ENCODE peak calls at places on chromosomes 16 and 17, in five cellular contexts. S, N, A, H and Y are unnamed samples.

GRCh38 chr16:15701975-15702970 is 52.2 kb downstream of the NDE1 start:
- DNase-seq in S (no peak), N (peak; percentile 64), A (peak; percentile 68), H (no peak), Y (peak; percentile 39)

GRCh38 chr17:42577140-42577531 is 393 bp downstream of the PSMC3IP start:
- DNase-seq in S (no peak), N (peak; percentile 16), A (no peak), H (no peak), Y (no peak)

GRCh38 chr17:83196973-83197880 is 117.8 kb downstream of the METRNL start:
- DNase-seq in S (no peak), N (no peak), A (peak; percentile 84), H (no peak), Y (no peak)

GRCh38 chr17:80254396-80255241 is 6.0 kb upstream of the RNF213 start:
- DNase-seq in S (peak; percentile 70), N (peak; percentile 92), A (peak; percentile 88), H (peak; percentile 98), Y (peak; percentile 63)

GRCh38 chr17:42118545-42118944 is 2.6 kb downstream of the KAT2A start:
- DNase-seq in S (no peak), N (peak; percentile 50), A (peak; percentile 35), H (no peak), Y (no peak)

GRCh38 chr16:2717360-2718263 is 2.4 kb downstream of the PRSS27 start:
- DNase-seq in S (no peak), N (no peak), A (no peak), H (no peak), Y (no peak)

GRCh38 chr16:22670044-22670536 is 143.9 kb upstream of the HS3ST2 start:
- DNase-seq in S (no peak), N (peak; percentile 29), A (no peak), H (no peak), Y (no peak)

GRCh38 chr17:49217651-49218413 is 7.3 kb downstream of the ABI3 start:
- DNase-seq in S (peak; percentile 66), N (no peak), A (no peak), H (no peak), Y (no peak)

GRCh38 chr16:23694707-23695373 is 16.2 kb downstream of the PLK1 start:
- DNase-seq in S (no peak), N (peak; percentile 33), A (peak; percentile 33), H (peak; percentile 18), Y (no peak)

GRCh38 chr16:60318486-60318885 is 1584.4 kb upstream of the GOT2 start:
- DNase-seq in S (no peak), N (no peak), A (no peak), H (no peak), Y (no peak)

GRCh38 chr17:50830994-50831393 is 4.4 kb upstream of the WFIKKN2 start:
- DNase-seq in S (no peak), N (no peak), A (no peak), H (no peak), Y (no peak)

GRCh38 chr17:57349533-57350227 is 93.4 kb downstream of the MSI2 start:
- DNase-seq in S (no peak), N (no peak), A (no peak), H (no peak), Y (no peak)

GRCh38 chr16:85002643-85003042 is 8.7 kb downstream of the ZDHHC7 start:
- DNase-seq in S (peak; percentile 49), N (peak; percentile 59), A (peak; percentile 64), H (no peak), Y (no peak)

GRCh38 chr17:17868637-17869522 is 32.1 kb upstream of the SREBF1 start:
- DNase-seq in S (no peak), N (peak; percentile 66), A (peak; percentile 40), H (no peak), Y (no peak)

GRCh38 chr16:15427648-15428239 is 6.6 kb upstream of the BMERB1 start:
- DNase-seq in S (peak; percentile 55), N (peak; percentile 86), A (peak; percentile 85), H (no peak), Y (peak; percentile 79)

GRCh38 chr17:8997994-8998628 is 23.2 kb upstream of the NTN1 start:
- DNase-seq in S (peak; percentile 67), N (peak; percentile 62), A (peak; percentile 51), H (no peak), Y (no peak)

GRCh38 chr17:50258647-50259483 is 15.4 kb upstream of the TMEM92 start:
- DNase-seq in S (no peak), N (peak; percentile 22), A (peak; percentile 70), H (no peak), Y (peak; percentile 67)

GRCh38 chr17:71522383-71522782 is 598.4 kb upstream of the SOX9 start:
- DNase-seq in S (no peak), N (no peak), A (no peak), H (no peak), Y (no peak)

GRCh38 chr17:60901806-60902205 is 224.2 kb downstream of the BCAS3 start:
- DNase-seq in S (no peak), N (peak; percentile 84), A (peak; percentile 72), H (no peak), Y (no peak)

GRCh38 chr17:60902399-60902798 is 224.7 kb downstream of the BCAS3 start:
- DNase-seq in S (no peak), N (peak; percentile 46), A (peak; percentile 25), H (no peak), Y (no peak)

GRCh38 chr17:60899115-60899514 is 221.5 kb downstream of the BCAS3 start:
- DNase-seq in S (no peak), N (no peak), A (no peak), H (no peak), Y (no peak)

GRCh38 chr17:60900688-60901087 is 223.0 kb downstream of the BCAS3 start:
- DNase-seq in S (no peak), N (no peak), A (no peak), H (no peak), Y (no peak)

DNA sequence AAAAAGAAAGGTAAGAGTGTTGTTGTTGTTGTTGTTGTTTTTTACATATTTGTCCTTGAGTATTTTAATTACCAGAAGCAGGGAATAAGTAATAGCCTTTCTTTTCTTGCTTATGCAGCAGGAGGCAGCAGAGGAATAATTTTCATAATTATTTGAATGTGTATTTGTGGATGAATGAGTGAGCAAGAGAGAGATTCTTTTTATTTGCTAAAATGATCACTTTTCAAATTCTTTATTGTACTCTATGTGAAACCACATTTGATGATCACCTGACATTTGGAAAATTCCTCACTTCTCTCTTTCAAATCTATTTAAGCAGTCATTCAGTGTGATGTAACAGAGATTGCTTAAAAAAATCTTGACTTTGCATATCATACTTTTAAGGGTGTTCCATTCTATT is 223.6 kb downstream of the BCAS3 start:
- DNase-seq in S (no peak), N (peak; percentile 56), A (peak; percentile 31), H (no peak), Y (no peak)
- TF ChIP-seq CTCF in S (no peak), N (peak; percentile 12), A (no peak), H (no peak), Y (no peak)

DNA sequence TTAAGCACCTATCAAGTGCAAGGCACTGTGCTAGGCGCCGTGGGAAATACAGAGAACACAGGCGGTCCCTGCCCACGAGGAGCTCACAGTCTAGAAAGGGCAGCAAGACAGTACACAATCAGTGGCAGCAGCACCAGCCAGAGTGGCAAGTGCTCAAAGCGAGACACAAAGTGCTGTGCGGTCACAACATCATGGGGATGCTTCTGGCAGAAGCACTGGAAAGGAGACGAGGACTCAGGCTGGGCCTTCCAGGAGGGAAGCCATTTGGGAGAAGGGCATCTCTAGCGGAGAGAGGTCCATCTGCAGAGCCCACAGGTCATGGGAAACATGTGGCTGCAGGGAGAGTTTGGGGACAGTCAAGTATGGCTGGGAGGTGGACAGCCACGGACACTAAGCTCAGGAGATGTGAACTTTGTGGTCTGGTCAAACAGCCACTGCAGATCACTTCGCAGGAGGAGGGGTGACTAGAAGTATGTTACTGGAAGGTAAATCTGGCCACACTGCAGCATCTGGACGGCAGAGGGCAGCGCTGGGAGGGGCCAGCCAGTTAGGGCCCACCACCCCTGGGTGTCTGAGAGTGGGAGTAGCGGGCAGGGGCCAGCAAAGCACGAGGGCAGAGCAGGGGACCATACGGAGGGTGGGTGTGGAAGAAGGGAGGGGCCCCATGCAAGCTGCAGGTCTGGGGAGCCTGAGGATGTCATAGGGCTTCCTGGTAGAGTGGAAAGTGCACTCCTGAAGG is 71.1 kb downstream of the N4BP1 start:
- DNase-seq in S (no peak), N (no peak), A (no peak), H (no peak), Y (no peak)
- TF ChIP-seq CTCF in S (no peak), N (peak; percentile 60), A (peak; percentile 40), H (peak; percentile 62), Y (peak; percentile 40)

GRCh38 chr16:54929090-54930033 is 1.3 kb upstream of the IRX5 start:
- DNase-seq in S (peak; percentile 97), N (peak; percentile 99), A (peak; percentile 99), H (peak; percentile 87), Y (peak; percentile 97)

GRCh38 chr16:54928421-54929089 is 2.1 kb upstream of the IRX5 start:
- DNase-seq in S (no peak), N (peak; percentile 46), A (peak; percentile 41), H (no peak), Y (no peak)

GRCh38 chr16:54931757-54932660 is 1.3 kb downstream of the IRX5 start:
- DNase-seq in S (no peak), N (no peak), A (no peak), H (no peak), Y (no peak)

GRCh38 chr16:54931041-54931756 is 534 bp downstream of the IRX5 start:
- DNase-seq in S (no peak), N (peak; percentile 56), A (peak; percentile 39), H (no peak), Y (no peak)

DNA sequence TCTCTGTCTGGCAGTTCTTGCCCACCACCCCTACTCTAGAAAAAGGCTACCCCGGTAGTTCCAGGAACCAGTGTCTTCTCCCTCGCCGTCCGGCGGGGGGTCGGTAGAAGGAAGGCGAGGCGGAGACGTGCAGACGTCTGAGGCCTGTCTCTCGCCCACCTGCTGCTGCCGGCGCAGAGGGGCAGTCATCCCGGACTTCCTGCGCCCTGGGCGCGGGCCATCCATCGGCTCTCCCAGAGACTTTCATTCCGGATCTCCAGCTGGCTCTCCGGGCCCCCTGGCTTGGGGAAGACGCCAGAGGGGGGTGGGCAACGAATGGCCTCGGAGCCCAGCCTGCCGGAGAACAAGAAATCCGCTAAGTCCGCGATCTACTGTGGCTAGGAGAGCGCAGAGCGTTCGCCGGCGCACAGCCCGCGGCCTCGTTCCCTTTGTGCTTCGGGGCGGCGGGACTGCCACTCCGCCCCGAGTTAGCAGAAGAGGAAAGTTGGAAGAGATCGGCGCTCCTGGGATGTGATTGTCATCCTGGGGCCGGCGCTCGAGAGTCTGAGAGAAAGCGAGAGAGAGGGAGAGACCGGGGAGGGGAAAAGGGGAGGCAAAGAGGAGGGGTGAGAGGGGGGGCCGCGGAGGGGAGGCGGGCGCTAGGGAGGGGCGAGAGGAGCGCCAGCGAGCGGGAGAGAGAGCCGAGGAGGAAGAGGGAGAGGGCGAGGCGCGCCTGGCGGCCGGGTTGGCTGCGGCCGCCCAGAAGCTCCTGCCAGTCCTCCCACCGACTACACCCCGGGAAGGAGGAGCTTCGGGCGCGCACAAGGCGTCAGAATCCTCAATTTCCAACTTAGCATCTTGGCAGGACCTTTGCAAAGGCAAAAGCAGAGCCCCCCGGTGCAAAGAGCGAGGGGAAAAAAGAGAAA is at the start of gene IRX5:
- DNase-seq in S (peak; percentile 65), N (peak; percentile 97), A (peak; percentile 94), H (peak; percentile 66), Y (peak; percentile 83)
- TF ChIP-seq CTCF in S (peak; percentile 9), N (peak; percentile 20), A (no peak), H (no peak), Y (no peak)

DNA sequence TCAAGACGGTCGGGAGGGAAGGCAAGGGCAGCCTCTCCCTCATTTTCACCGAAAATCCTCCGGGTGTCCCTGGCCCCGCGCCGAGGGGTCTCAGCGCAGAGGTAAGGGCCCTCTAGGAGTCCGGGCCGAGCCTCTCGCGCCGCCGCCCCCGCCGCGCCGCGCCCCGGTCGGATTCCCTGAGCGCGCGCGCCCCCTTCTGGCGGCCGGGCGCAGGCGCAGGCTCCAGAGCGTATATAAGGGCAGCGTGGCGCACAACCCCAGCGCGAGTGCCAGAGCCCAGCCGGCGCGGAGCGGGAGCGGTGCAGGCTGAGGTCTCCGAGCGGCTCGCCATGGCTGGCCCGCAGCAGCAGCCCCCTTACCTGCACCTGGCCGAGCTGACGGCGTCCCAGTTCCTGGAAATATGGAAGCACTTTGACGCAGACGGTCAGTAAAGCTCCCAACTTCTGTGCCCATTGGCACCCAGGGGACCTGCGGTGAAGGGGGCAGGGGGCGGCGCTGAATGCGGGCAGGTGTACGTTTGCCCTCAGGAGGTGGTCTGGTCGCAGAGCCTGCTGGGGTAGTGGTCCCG is at the start of gene CALB2:
- DNase-seq in S (peak; percentile 64), N (peak; percentile 50), A (peak; percentile 25), H (no peak), Y (no peak)
- TF ChIP-seq CTCF in S (peak; percentile 91), N (peak; percentile 53), A (peak; percentile 38), H (peak; percentile 48), Y (peak; percentile 62)